ENCODE peak calls at places on chromosomes 4 and X, in eight cellular contexts. D is HepG2; I is CD8-positive, alpha-beta T cell; A is heart right ventricle; O is adrenal gland; W is small intestine; Y is spleen; C is right cardiac atrium. B is an unnamed sample.

GRCh38 chr4:124173892-124174291 is 538.6 kb downstream of the ANKRD50 start:
- DNase-seq in D (no peak), I (no peak), A (no peak), O (no peak), W (no peak), Y (no peak), C (no peak), B (no peak)

GRCh38 chr4:25635501-25635900 is 20.1 kb upstream of the SLC34A2 start:
- DNase-seq in D (no peak), I (no peak), A (no peak), O (no peak), W (no peak), Y (no peak), C (no peak), B (no peak)

GRCh38 chr4:84470204-84470785 is 28.8 kb downstream of the NKX6-1 start:
- DNase-seq in D (peak; percentile 17), I (no peak), A (no peak), O (no peak), W (peak; percentile 8), Y (no peak), C (no peak), B (no peak)

GRCh38 chr4:9980898-9981297 is 40.4 kb downstream of the SLC2A9 start:
- DNase-seq in D (no peak), I (no peak), A (no peak), O (no peak), W (no peak), Y (no peak), C (no peak), B (no peak)

GRCh38 chr4:101279377-101279871 is 67.9 kb downstream of the PPP3CA start:
- DNase-seq in D (no peak), I (no peak), A (no peak), O (peak; percentile 86), W (no peak), Y (no peak), C (peak; percentile 67), B (no peak)

GRCh38 chr4:60723796-60724195 is 476.3 kb upstream of the ADGRL3 start:
- DNase-seq in D (no peak), I (no peak), A (no peak), O (no peak), W (no peak), Y (no peak), C (no peak), B (no peak)

GRCh38 chrX:105018865-105019264 is 201.6 kb downstream of the TEX13A start:
- DNase-seq in D (no peak), I (no peak), A (no peak), O (no peak), W (no peak), Y (no peak), C (no peak), B (no peak)

GRCh38 chr4:189825466-189825865 is 115.2 kb upstream of the FRG1 start:
- DNase-seq in D (no peak), I (no peak), A (no peak), O (no peak), W (no peak), Y (no peak), C (no peak), B (no peak)

GRCh38 chr4:953574-953915 is 19.8 kb downstream of the DGKQ start:
- DNase-seq in D (no peak), I (no peak), A (no peak), O (no peak), W (no peak), Y (no peak), C (no peak), B (no peak)

GRCh38 chr4:97548186-97548585 is 595.1 kb downstream of the STPG2 start:
- DNase-seq in D (no peak), I (no peak), A (no peak), O (no peak), W (no peak), Y (no peak), C (no peak), B (no peak)

GRCh38 chr4:85807247-85807915 is 332.4 kb downstream of the ARHGAP24 start:
- DNase-seq in D (no peak), I (no peak), A (peak; percentile 41), O (no peak), W (no peak), Y (no peak), C (peak; percentile 65), B (no peak)

GRCh38 chrX:80648023-80648422 is 161.7 kb downstream of the BRWD3 start:
- DNase-seq in D (no peak), I (no peak), A (no peak), O (no peak), W (no peak), Y (no peak), C (no peak), B (no peak)

GRCh38 chr4:7575426-7575825 is 140.7 kb upstream of the PSAPL1 start:
- DNase-seq in D (no peak), I (no peak), A (no peak), O (no peak), W (no peak), Y (no peak), C (no peak), B (no peak)
- H3K9me3 ChIP-seq in D (peaks cover 46% of the 10 kb centered on the region), I (peaks cover 11% of the 10 kb centered on the region), A (peaks cover 68% of the 10 kb centered on the region), O (no peaks in the 10 kb centered on the region), W (peaks cover 2% of the 10 kb centered on the region), Y (peaks cover 59% of the 10 kb centered on the region), C (peaks cover 7% of the 10 kb centered on the region), B (peaks cover 17% of the 10 kb centered on the region)

GRCh38 chrX:64150775-64151174 is 54.7 kb downstream of the AMER1 start:
- DNase-seq in D (no peak), I (no peak), A (no peak), O (no peak), W (no peak), Y (no peak), C (no peak), B (no peak)

GRCh38 chrX:64151911-64152310 is 53.6 kb downstream of the AMER1 start:
- DNase-seq in D (no peak), I (no peak), A (no peak), O (no peak), W (no peak), Y (no peak), C (no peak), B (no peak)

DNA sequence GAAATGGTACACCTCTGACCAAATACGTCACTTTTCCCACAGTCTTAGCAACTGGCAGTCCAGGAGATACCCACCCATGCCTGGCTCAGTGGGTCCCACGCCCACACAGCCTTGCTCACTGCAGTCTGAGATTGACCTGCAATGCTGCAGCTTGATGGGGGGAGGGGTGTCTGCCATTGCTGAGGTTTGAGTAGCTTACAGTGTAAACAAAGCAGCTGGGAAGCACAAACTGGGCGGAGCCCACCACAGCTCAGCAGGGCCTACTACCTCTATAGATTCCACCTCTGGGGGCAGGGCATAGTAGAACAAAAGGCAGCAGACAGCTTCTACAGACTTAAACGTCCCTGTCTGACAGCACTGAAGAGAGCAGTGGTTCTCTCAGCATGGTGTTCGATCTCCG is 52.7 kb downstream of the AMER1 start:
- DNase-seq in D (peak; percentile 30), I (no peak), A (no peak), O (no peak), W (no peak), Y (no peak), C (no peak), B (no peak)
- H3K9me3 ChIP-seq in D (no peaks in the 10 kb centered on the region), I (no peaks in the 10 kb centered on the region), A (peaks cover 12% of the 10 kb centered on the region), O (no peaks in the 10 kb centered on the region), W (no peaks in the 10 kb centered on the region), Y (peaks cover 17% of the 10 kb centered on the region), C (no peaks in the 10 kb centered on the region), B (no peaks in the 10 kb centered on the region)

GRCh38 chr4:87547016-87547708 is 18.0 kb upstream of the SPARCL1 start:
- DNase-seq in D (no peak), I (no peak), A (no peak), O (no peak), W (no peak), Y (no peak), C (no peak), B (no peak)
- H3K9me3 ChIP-seq in D (no peaks in the 10 kb centered on the region), I (no peaks in the 10 kb centered on the region), A (no peaks in the 10 kb centered on the region), O (no peaks in the 10 kb centered on the region), W (no peaks in the 10 kb centered on the region), Y (no peaks in the 10 kb centered on the region), C (no peaks in the 10 kb centered on the region), B (no peaks in the 10 kb centered on the region)

DNA sequence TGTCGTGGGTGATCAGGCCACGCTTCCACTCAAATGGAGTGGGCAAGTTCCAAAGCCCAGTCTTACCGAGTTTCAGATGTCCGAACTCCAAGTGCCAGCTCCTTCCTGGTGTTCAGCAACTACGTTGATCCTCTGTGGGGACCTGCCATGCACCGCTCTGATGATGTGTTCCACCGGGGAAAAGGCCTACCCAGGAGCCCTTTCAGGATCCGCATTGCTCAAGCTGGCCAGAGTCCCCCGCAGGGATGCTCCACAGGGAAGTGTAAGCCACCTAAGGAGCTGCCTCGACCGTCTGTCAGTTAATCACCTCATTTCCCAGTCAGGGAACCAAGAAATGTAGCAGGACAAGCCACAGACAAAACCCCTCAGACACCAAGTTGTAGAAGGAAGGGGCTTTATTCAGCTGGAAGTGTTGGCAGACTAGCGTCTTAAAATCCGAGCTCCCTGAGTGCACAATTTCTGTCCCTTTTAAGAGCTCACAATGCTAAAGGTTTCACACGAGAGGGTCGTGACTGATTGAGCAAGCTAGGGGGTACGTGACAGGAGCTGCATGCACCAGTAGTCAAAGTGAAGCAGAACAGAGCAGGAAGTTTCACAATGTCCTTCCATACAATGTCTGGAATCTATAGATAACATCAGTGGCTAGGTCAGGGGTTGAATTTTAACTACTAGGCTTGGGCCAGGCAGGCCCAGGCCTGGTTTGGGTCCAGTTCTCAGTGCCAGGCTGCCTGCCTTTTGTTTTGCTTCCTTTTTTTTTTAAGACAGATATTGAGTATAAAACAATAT is 126.2 kb upstream of the ZDHHC15 start:
- DNase-seq in D (peak; percentile 66), I (no peak), A (no peak), O (no peak), W (no peak), Y (no peak), C (no peak), B (no peak)
- H3K9me3 ChIP-seq in D (peaks cover 3% of the 10 kb centered on the region), I (no peaks in the 10 kb centered on the region), A (peaks cover 22% of the 10 kb centered on the region), O (no peaks in the 10 kb centered on the region), W (no peaks in the 10 kb centered on the region), Y (peaks cover 21% of the 10 kb centered on the region), C (no peaks in the 10 kb centered on the region), B (no peaks in the 10 kb centered on the region)

DNA sequence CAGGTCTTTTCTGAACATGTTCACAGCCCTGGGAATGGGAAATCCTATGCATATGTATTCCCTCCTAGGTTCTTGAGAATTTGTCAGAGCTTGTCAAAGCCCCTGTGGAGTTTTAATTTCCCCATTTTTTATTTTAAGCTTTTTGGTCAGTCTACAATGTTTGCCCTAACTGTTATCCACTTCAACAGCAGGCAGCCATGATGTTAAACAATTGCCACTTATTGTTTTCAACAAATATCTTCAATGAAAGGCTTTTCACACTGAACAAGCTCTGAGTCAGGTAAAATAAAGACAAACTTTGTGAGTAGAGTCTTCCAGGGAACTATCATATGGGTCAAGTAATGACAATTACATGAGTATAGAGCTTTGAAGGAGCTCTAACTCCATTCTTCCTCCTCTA is 25.0 kb upstream of the ATP1B4 start:
- DNase-seq in D (no peak), I (no peak), A (no peak), O (no peak), W (no peak), Y (no peak), C (no peak), B (no peak)
- H3K9me3 ChIP-seq in D (peaks cover 8% of the 10 kb centered on the region), I (no peaks in the 10 kb centered on the region), A (peaks cover 52% of the 10 kb centered on the region), O (no peaks in the 10 kb centered on the region), W (no peaks in the 10 kb centered on the region), Y (peaks cover 27% of the 10 kb centered on the region), C (no peaks in the 10 kb centered on the region), B (peaks cover 40% of the 10 kb centered on the region)

GRCh38 chr4:92249541-92249940 is 54.2 kb upstream of the GRID2 start:
- DNase-seq in D (no peak), I (no peak), A (no peak), O (no peak), W (no peak), Y (no peak), C (no peak), B (no peak)
- H3K9me3 ChIP-seq in D (peaks cover 38% of the 10 kb centered on the region), I (no peaks in the 10 kb centered on the region), A (peaks cover 15% of the 10 kb centered on the region), O (no peaks in the 10 kb centered on the region), W (no peaks in the 10 kb centered on the region), Y (peaks cover 26% of the 10 kb centered on the region), C (no peaks in the 10 kb centered on the region), B (peaks cover 10% of the 10 kb centered on the region)

B was measured in upper lobe of left lung.